ENCODE peak calls at places on chromosomes 3 and 15, in four cellular contexts. One of them, this sample, is unnamed.

GRCh38 chr3:133880287-133880686 is 15.4 kb downstream of the RAB6B start:
- DNase-seq in cardiac fibroblast: no peak
- DNase-seq in fibroblast of the aortic adventitia: no peak
- DNase-seq in upper lobe of right lung: peak; percentile 31
- DNase-seq in this sample: no peak

GRCh38 chr3:31725976-31726375 is 193.3 kb downstream of the STT3B start:
- DNase-seq in cardiac fibroblast: no peak
- DNase-seq in fibroblast of the aortic adventitia: no peak
- DNase-seq in upper lobe of right lung: no peak
- DNase-seq in this sample: no peak

GRCh38 chr3:21718161-21718765 is 32.7 kb downstream of the ZNF385D start:
- DNase-seq in cardiac fibroblast: peak; percentile 99
- DNase-seq in fibroblast of the aortic adventitia: peak; percentile 99
- DNase-seq in upper lobe of right lung: no peak
- DNase-seq in this sample: peak; percentile 99

GRCh38 chr3:69288161-69288895 is 97.6 kb downstream of the FRMD4B start:
- DNase-seq in fibroblast of the aortic adventitia: no peak
- DNase-seq in cardiac fibroblast: no peak
- DNase-seq in upper lobe of right lung: no peak
- DNase-seq in this sample: no peak

GRCh38 chr3:133089906-133090305 is 51.7 kb downstream of the TMEM108 start:
- DNase-seq in cardiac fibroblast: no peak
- DNase-seq in upper lobe of right lung: no peak
- DNase-seq in fibroblast of the aortic adventitia: no peak
- DNase-seq in this sample: no peak

GRCh38 chr15:65837301-65838283 is 31.7 kb upstream of the RAB11A start:
- DNase-seq in cardiac fibroblast: no peak
- DNase-seq in fibroblast of the aortic adventitia: no peak
- DNase-seq in upper lobe of right lung: no peak
- DNase-seq in this sample: no peak

GRCh38 chr15:100762289-100762688 is 117.3 kb upstream of the ALDH1A3 start:
- DNase-seq in cardiac fibroblast: no peak
- DNase-seq in fibroblast of the aortic adventitia: no peak
- DNase-seq in upper lobe of right lung: peak; percentile 33
- DNase-seq in this sample: no peak

GRCh38 chr3:113084777-113085176 is 94.0 kb downstream of the GTPBP8 start:
- DNase-seq in upper lobe of right lung: no peak
- DNase-seq in cardiac fibroblast: peak; percentile 33
- DNase-seq in fibroblast of the aortic adventitia: peak; percentile 93
- DNase-seq in this sample: peak; percentile 91

GRCh38 chr15:69578792-69579587 is 126.4 kb downstream of the RPLP1 start:
- DNase-seq in fibroblast of the aortic adventitia: no peak
- DNase-seq in upper lobe of right lung: peak; percentile 88
- DNase-seq in cardiac fibroblast: no peak
- DNase-seq in this sample: no peak

GRCh38 chr15:70114226-70114625 is 16.5 kb upstream of the TLE3 start:
- DNase-seq in upper lobe of right lung: no peak
- DNase-seq in fibroblast of the aortic adventitia: no peak
- DNase-seq in cardiac fibroblast: no peak
- DNase-seq in this sample: no peak

GRCh38 chr15:49060710-49061483 is 14.7 kb upstream of the SECISBP2L start:
- DNase-seq in fibroblast of the aortic adventitia: peak; percentile 61
- DNase-seq in cardiac fibroblast: peak; percentile 70
- DNase-seq in upper lobe of right lung: no peak
- DNase-seq in this sample: peak; percentile 26

GRCh38 chr3:140499114-140499757 is 178.6 kb upstream of the TRIM42 start:
- DNase-seq in fibroblast of the aortic adventitia: peak; percentile 25
- DNase-seq in upper lobe of right lung: no peak
- DNase-seq in cardiac fibroblast: peak; percentile 39
- DNase-seq in this sample: peak; percentile 45

GRCh38 chr15:87263844-87264243 is 992.7 kb downstream of the NTRK3 start:
- DNase-seq in cardiac fibroblast: no peak
- DNase-seq in upper lobe of right lung: no peak
- DNase-seq in fibroblast of the aortic adventitia: no peak
- DNase-seq in this sample: no peak

GRCh38 chr3:100097919-100098896 is 16.1 kb downstream of the FILIP1L start:
- DNase-seq in fibroblast of the aortic adventitia: no peak
- DNase-seq in cardiac fibroblast: no peak
- DNase-seq in upper lobe of right lung: no peak
- DNase-seq in this sample: no peak

GRCh38 chr3:133944641-133945441 is 49.2 kb upstream of the RAB6B start:
- DNase-seq in fibroblast of the aortic adventitia: peak; percentile 48
- DNase-seq in cardiac fibroblast: peak; percentile 84
- DNase-seq in upper lobe of right lung: no peak
- DNase-seq in this sample: peak; percentile 93

GRCh38 chr15:78950906-78951840 is 6.3 kb upstream of the CTSH start:
- DNase-seq in cardiac fibroblast: no peak
- DNase-seq in fibroblast of the aortic adventitia: peak; percentile 70
- DNase-seq in upper lobe of right lung: no peak
- DNase-seq in this sample: no peak
- TF ChIP-seq CTCF in cardiac fibroblast: peak; percentile 8
- TF ChIP-seq CTCF in fibroblast of the aortic adventitia: peak; percentile 64
- TF ChIP-seq CTCF in upper lobe of right lung: peak; percentile 15
- TF ChIP-seq CTCF in this sample: peak; percentile 16

GRCh38 chr3:49198611-49199230 is 27.3 kb downstream of the KLHDC8B start:
- DNase-seq in upper lobe of right lung: peak; percentile 51
- DNase-seq in fibroblast of the aortic adventitia: no peak
- DNase-seq in cardiac fibroblast: no peak
- DNase-seq in this sample: no peak

GRCh38 chr3:49198161-49198560 is 26.8 kb downstream of the KLHDC8B start:
- DNase-seq in upper lobe of right lung: no peak
- DNase-seq in cardiac fibroblast: no peak
- DNase-seq in fibroblast of the aortic adventitia: no peak
- DNase-seq in this sample: peak; percentile 28

GRCh38 chr3:49205154-49205788 is 33.9 kb downstream of the KLHDC8B start:
- DNase-seq in upper lobe of right lung: no peak
- DNase-seq in cardiac fibroblast: no peak
- DNase-seq in fibroblast of the aortic adventitia: no peak
- DNase-seq in this sample: no peak

GRCh38 chr3:49199244-49199899 is 28.0 kb downstream of the KLHDC8B start:
- DNase-seq in upper lobe of right lung: peak; percentile 83
- DNase-seq in cardiac fibroblast: peak; percentile 83
- DNase-seq in fibroblast of the aortic adventitia: peak; percentile 64
- DNase-seq in this sample: peak; percentile 87

DNA sequence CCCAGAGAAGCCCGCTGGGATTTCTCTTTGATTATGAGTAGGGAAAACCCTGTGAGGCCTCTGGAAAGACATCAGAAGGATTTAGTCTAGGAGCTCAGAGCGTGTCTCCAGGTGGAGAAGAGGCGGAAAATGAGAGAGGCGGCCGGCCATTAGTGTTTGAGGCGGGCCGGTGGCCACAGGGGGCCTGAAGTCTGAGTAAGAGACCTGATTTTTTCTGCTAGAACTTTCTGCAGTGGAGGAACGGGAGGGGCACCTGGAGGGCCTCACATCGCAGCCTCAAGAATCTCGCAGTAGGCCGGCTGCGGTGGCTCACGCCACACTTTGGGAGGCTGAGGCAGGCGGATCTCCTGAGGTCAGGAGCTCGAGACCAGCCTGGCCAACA is 28.5 kb downstream of the KLHDC8B start:
- DNase-seq in upper lobe of right lung: peak; percentile 44
- DNase-seq in fibroblast of the aortic adventitia: no peak
- DNase-seq in cardiac fibroblast: peak; percentile 15
- DNase-seq in this sample: peak; percentile 34
- H3K4me3 ChIP-seq in upper lobe of right lung: peak overlapping the region; percentile 39
- H3K4me3 ChIP-seq in fibroblast of the aortic adventitia: peak overlapping the region; percentile 50
- H3K4me3 ChIP-seq in cardiac fibroblast: peak overlapping the region; percentile 48
- H3K4me3 ChIP-seq in this sample: peak overlapping the region; percentile 61

DNA sequence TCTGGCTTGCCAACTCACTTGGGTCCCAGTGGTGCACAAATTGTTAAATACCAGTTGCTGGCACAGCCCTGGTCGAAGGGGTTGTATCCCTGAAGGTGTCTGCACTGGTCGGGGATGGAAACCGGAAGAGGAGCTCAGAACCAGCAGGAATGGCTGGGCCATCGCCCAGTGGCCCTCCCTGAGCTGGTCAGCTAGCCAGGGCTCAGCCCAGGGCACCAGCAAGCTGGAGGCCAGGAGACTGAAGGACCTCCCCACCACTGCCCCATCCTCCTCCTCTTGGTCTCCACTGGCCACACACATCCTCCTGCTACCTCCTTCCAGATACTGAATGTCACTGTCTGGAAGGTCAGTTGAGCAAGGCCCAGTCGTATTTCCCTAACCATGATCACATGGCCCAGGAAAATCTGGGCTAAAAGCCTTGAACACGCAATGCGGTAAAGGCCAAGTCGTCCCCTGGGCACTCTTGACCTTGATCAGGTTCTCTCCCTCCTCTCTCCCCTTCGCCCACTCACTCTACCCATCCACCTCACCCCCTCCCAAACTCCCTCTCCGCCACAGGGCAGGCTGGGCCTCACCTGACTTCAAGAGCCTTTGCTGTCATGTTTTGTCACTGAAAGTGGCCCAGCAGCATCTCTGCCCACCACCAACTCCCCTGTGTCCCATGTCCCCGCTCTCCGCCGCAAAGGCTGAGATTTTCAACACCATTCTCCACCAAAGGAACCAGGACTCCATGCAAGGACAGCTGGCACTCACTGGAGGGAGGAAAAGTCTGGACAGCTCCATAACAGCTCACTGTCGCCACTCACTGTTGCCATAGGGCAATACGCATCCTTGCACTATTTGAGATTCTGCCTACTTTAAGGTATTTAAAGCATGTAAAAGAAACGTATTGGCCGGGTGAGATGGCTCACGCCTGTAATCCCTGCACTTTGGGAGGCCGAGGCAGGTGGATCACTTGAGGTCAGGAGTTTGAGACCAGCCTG is 12.1 kb downstream of the ZDHHC19 start:
- DNase-seq in cardiac fibroblast: peak; percentile 25
- DNase-seq in fibroblast of the aortic adventitia: no peak
- DNase-seq in upper lobe of right lung: no peak
- DNase-seq in this sample: peak; percentile 15
- TF ChIP-seq CTCF in cardiac fibroblast: peak; percentile 16
- TF ChIP-seq CTCF in fibroblast of the aortic adventitia: no peak
- TF ChIP-seq CTCF in upper lobe of right lung: no peak
- TF ChIP-seq CTCF in this sample: peak; percentile 26

GRCh38 chr3:61589856-61590255 is 28.5 kb downstream of the PTPRG start:
- DNase-seq in cardiac fibroblast: peak; percentile 90
- DNase-seq in upper lobe of right lung: no peak
- DNase-seq in fibroblast of the aortic adventitia: peak; percentile 61
- DNase-seq in this sample: peak; percentile 94

GRCh38 chr3:61594978-61595687 is 33.8 kb downstream of the PTPRG start:
- DNase-seq in fibroblast of the aortic adventitia: no peak
- DNase-seq in cardiac fibroblast: peak; percentile 55
- DNase-seq in upper lobe of right lung: no peak
- DNase-seq in this sample: peak; percentile 50

GRCh38 chr3:61593630-61594029 is 32.3 kb downstream of the PTPRG start:
- DNase-seq in cardiac fibroblast: no peak
- DNase-seq in fibroblast of the aortic adventitia: no peak
- DNase-seq in upper lobe of right lung: no peak
- DNase-seq in this sample: no peak

GRCh38 chr3:61594144-61594977 is 33.0 kb downstream of the PTPRG start:
- DNase-seq in fibroblast of the aortic adventitia: no peak
- DNase-seq in cardiac fibroblast: peak; percentile 14
- DNase-seq in upper lobe of right lung: no peak
- DNase-seq in this sample: no peak

DNA sequence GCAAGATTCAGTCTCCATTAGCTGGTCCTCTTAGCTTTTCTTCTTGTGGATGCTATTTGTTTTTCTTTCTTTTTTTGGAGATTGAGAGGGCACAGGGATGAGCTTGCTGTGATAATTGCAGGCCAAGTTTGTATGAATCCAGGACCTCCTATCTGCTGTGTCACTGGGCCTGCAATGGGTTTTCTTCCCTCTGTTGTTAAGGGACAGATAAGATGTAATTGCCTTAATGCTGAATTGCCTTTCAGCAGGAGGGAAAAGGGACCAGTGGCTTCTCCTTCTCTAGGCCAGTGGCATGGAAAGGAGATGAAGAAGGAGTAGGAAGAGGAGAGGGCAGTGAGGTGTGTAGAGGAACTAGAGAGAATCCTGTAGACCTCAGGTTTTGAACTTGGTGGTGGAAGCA is 29.9 kb downstream of the PTPRG start:
- DNase-seq in upper lobe of right lung: no peak
- DNase-seq in fibroblast of the aortic adventitia: no peak
- DNase-seq in cardiac fibroblast: no peak
- DNase-seq in this sample: no peak
- H3K4me3 ChIP-seq in upper lobe of right lung: no peak overlapping the region
- H3K4me3 ChIP-seq in fibroblast of the aortic adventitia: no peak overlapping the region
- H3K4me3 ChIP-seq in cardiac fibroblast: no peak overlapping the region
- H3K4me3 ChIP-seq in this sample: no peak overlapping the region

This sample was measured in fibroblast of mammary gland.